ENCODE peak calls at places on chromosomes 13 and 19, in nine cellular contexts. J is body of pancreas, R is kidney epithelial cell, W is keratinocyte, A is neural progenitor cell, E is psoas muscle, Y is heart left ventricle, T is Peyer's patch, I is hepatocyte. F is an unnamed sample. For H3K27me3, the result is how much of the 10 kb centered on the place peaks cover.

GRCh38 chr19:34996978-34997640 is 3.0 kb upstream of the GRAMD1A start:
- DNase-seq in A (no peak), T (no peak), J (no peak), W (no peak), E (peak), R (no peak), Y (no peak), I (no peak), F (no peak)

GRCh38 chr19:42441047-42441440 is 1.7 kb downstream of the CXCL17 start:
- DNase-seq in J (no peak), E (no peak), Y (no peak), W (no peak), A (no peak), T (no peak), R (no peak), I (peak), F (no peak)

GRCh38 chr19:39788244-39788643 is 9.6 kb downstream of the LEUTX start:
- DNase-seq in A (no peak), J (no peak), Y (no peak), T (no peak), R (no peak), E (no peak), W (no peak), I (no peak), F (no peak)

GRCh38 chr13:59230484-59231264 is 933.1 kb downstream of the DIAPH3 start:
- DNase-seq in J (no peak), E (no peak), T (no peak), I (no peak), Y (no peak), A (no peak), W (no peak), R (no peak), F (no peak)

GRCh38 chr13:42284068-42284467 is 12.1 kb downstream of the AKAP11 start:
- DNase-seq in W (no peak), E (no peak), J (no peak), R (no peak), I (no peak), A (no peak), Y (no peak), T (no peak), F (no peak)

GRCh38 chr19:35223084-35223790 is 5.3 kb downstream of the FAM187B start:
- DNase-seq in J (no peak), Y (no peak), E (no peak), R (no peak), I (no peak), W (no peak), A (no peak), T (peak), F (no peak)

GRCh38 chr19:4086336-4086953 is 19.7 kb upstream of the ZBTB7A start:
- DNase-seq in T (peak), E (peak), Y (peak), A (no peak), R (no peak), I (no peak), W (no peak), J (no peak), F (no peak)

GRCh38 chr13:71217827-71218226 is 649.2 kb downstream of the DACH1 start:
- DNase-seq in T (no peak), Y (no peak), I (no peak), W (no peak), R (no peak), E (no peak), A (no peak), J (no peak), F (no peak)

GRCh38 chr13:25864116-25864515 is 187.7 kb downstream of the SHISA2 start:
- DNase-seq in A (no peak), T (no peak), J (no peak), Y (no peak), R (no peak), W (no peak), I (no peak), E (no peak), F (no peak)

GRCh38 chr13:75685239-75685697 is 49.1 kb downstream of the LMO7 start:
- DNase-seq in A (peak), Y (no peak), I (no peak), E (no peak), W (no peak), T (no peak), R (peak), J (no peak), F (peak)

GRCh38 chr13:112616586-112617381 is 28.8 kb upstream of the TUBGCP3 start:
- DNase-seq in E (no peak), R (no peak), J (peak), I (peak), A (peak), T (no peak), W (no peak), Y (no peak), F (no peak)

GRCh38 chr19:2982983-2983350 is 5.6 kb downstream of the TLE6 start:
- DNase-seq in Y (peak), I (peak), E (peak), A (peak), R (no peak), T (peak), W (no peak), J (peak), F (peak)
- H3K4me3 ChIP-seq in Y (no peak), I (no peak), E (no peak), A (no peak), R (no peak), T (no peak), W (no peak), J (no peak), F (no peak)

GRCh38 chr13:78608254-78608704 is 4.9 kb upstream of the POU4F1 start:
- DNase-seq in T (no peak), A (peak), I (no peak), R (no peak), J (no peak), E (no peak), W (no peak), Y (no peak), F (no peak)
- H3K27me3 ChIP-seq in T (half or more), A (half or more), I (half or more), R (half or more), J (under half), E (half or more), W (half or more), Y (half or more), F (half or more)

GRCh38 chr13:35826626-35827254 is 304.4 kb downstream of the DCLK1 start:
- DNase-seq in W (no peak), Y (no peak), I (no peak), A (no peak), E (no peak), R (no peak), J (no peak), T (no peak), F (no peak)
- TF ChIP-seq CTCF in W (peak), Y (peak), I (peak), A (peak), E (no peak), R (peak), J (no peak), T (no peak), F (peak)

GRCh38 chr19:8342316-8342683 is 762 bp downstream of the KANK3 start:
- DNase-seq in W (no peak), T (no peak), E (peak), R (no peak), Y (no peak), I (no peak), J (no peak), A (no peak), F (no peak)

GRCh38 chr19:8342684-8343482 is at the start of gene KANK3:
- DNase-seq in T (peak), R (peak), E (peak), J (peak), Y (peak), W (peak), I (peak), A (peak), F (no peak)

GRCh38 chr19:8338835-8339234 is 4.2 kb downstream of the KANK3 start:
- DNase-seq in R (no peak), Y (no peak), E (peak), T (no peak), I (no peak), A (no peak), W (no peak), J (no peak), F (no peak)

GRCh38 chr19:8337728-8338127 is 5.3 kb downstream of the KANK3 start:
- DNase-seq in E (peak), R (no peak), A (no peak), I (no peak), W (no peak), Y (no peak), J (no peak), T (no peak), F (no peak)

DNA sequence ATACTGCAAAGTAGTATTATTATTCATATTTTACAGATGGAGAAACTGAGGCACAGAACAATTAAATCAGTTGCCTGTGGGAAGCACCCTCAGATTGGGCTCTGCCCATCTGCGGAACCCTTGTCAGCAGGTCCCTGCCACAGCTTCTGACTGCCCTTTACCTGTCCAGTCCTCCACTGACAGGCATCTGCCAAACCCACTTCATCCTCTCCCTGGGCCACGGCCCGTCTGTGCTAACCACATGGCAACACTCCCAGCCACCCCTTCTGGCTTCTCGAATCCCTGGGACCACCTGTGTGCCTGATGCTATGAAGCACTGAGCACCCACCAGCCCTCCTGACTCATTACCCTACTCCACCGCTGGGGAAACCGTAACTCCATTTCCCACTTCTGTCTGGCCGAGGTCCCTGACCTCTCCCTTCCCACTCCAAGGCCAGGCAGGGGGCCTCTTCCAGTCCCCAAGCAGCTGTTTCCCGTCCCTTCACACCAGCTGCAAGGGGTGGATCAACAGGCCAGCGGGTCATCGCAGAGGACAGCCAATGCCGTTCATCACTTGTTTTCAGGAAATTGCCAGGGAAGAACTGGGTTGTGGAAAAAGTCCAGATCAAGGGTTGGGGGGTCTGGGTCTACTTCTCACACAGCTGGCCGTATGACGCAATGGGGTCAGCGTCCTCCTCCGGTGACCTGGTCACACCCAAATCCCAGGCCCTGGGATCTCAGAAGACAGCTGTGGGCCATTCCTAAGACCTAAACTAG is 2.5 kb downstream of the KANK3 start:
- DNase-seq in I (no peak), Y (peak), W (no peak), R (no peak), J (no peak), T (peak), E (peak), A (peak), F (no peak)
- H3K4me3 ChIP-seq in I (no peak), Y (peak), W (no peak), R (no peak), J (no peak), T (no peak), E (peak), A (no peak), F (no peak)

GRCh38 chr13:37427843-37428494 is 170.6 kb downstream of the POSTN start:
- DNase-seq in T (no peak), W (no peak), R (no peak), J (no peak), E (no peak), I (no peak), A (no peak), Y (no peak), F (no peak)
- H3K27me3 ChIP-seq in T (under half), W (under half), R (under half), J (under half), E (under half), I (under half), A (under half), Y (under half), F (under half)

GRCh38 chr19:2495130-2495641 is 19.3 kb downstream of the GADD45B start:
- DNase-seq in I (peak), J (peak), R (no peak), Y (peak), E (peak), T (peak), A (peak), W (no peak), F (no peak)
- TF ChIP-seq CTCF in I (no peak), J (no peak), R (no peak), Y (no peak), E (no peak), T (peak), A (no peak), W (no peak), F (peak)

GRCh38 chr19:46295401-46296308 is 1.2 kb upstream of the HIF3A start:
- DNase-seq in R (no peak), E (peak), A (no peak), I (no peak), Y (no peak), W (no peak), T (peak), J (no peak), F (no peak)

GRCh38 chr19:46297700-46298476 is 1.0 kb downstream of the HIF3A start:
- DNase-seq in R (no peak), I (peak), W (no peak), T (peak), E (peak), J (peak), Y (peak), A (peak), F (no peak)

GRCh38 chr19:46299004-46299509 is 2.2 kb downstream of the HIF3A start:
- DNase-seq in I (peak), R (peak), A (no peak), T (peak), Y (peak), J (peak), E (peak), W (peak), F (peak)

GRCh38 chr19:46298477-46299003 is 1.7 kb downstream of the HIF3A start:
- DNase-seq in W (no peak), I (no peak), Y (peak), E (no peak), J (no peak), R (no peak), T (no peak), A (no peak), F (no peak)

GRCh38 chr19:46296722-46297431 is at the start of gene HIF3A:
- DNase-seq in Y (peak), R (no peak), A (peak), E (peak), I (peak), J (peak), T (peak), W (no peak), F (no peak)
- H3K4me3 ChIP-seq in Y (peak), R (peak), A (peak), E (peak), I (peak), J (no peak), T (peak), W (no peak), F (peak)

DNA sequence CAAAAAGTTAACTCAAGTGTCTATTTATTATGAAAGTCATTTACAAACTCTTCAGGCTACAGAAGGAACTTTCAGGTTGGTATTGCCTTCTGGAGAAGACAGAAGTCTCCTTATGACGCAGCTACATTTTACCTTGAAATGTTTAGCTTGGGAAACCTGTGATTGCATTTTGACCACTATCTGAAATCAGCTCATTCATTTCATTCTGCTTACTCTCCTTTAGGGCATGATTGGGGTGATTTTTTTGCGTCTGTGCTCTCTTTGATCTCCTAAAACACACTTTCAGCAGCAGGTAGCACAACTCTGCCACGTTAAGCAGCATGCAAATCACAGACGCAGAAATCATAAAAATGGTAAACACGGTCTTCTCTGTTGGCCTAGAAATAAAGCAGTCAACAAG is 9.6 kb downstream of the GJB6 start:
- DNase-seq in J (no peak), A (no peak), W (no peak), I (no peak), R (no peak), Y (no peak), T (no peak), E (no peak), F (no peak)
- H3K27me3 ChIP-seq in J (under half), A (under half), W (under half), I (under half), R (under half), Y (under half), T (under half), E (under half), F (under half)

GRCh38 chr19:8333771-8334457 is 9.1 kb downstream of the KANK3 start:
- DNase-seq in R (no peak), Y (no peak), T (no peak), A (peak), J (no peak), E (peak), W (no peak), I (no peak), F (no peak)
- TF ChIP-seq CTCF in R (no peak), Y (no peak), T (no peak), A (no peak), J (no peak), E (no peak), W (no peak), I (no peak), F (no peak)

DNA sequence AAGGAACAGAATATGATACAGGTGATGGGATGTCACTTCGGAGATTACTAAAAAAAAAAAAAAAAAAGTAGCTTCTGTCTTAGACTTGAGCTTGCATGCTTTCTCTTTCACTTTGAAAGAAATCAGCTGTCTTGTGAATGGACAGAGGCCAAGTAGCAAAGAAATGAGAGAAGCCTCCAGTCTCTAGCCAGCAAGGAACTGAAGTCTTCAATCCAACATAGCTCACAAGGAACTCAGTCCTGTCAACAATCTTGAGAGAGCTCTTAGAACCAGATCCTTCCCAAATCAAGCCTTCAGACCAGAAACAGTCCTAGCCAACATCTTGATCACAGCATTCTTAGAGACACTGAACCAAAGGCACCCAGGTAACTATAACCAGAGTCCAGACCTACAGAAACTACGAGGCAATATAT is 7.7 kb downstream of the N4BP2L2 start:
- DNase-seq in J (no peak), Y (no peak), R (peak), I (peak), E (no peak), A (no peak), T (no peak), W (no peak), F (peak)
- H3K4me3 ChIP-seq in J (no peak), Y (peak), R (no peak), I (no peak), E (peak), A (no peak), T (no peak), W (no peak), F (no peak)